ENCODE peak calls at places on chromosome 2, in nine cellular contexts. H, U, V, E, Z, X, P, Y and L are unnamed samples.

GRCh38 chr2:25964891-25965290 is 17.4 kb downstream of the KIF3C start:
- DNase-seq in V (no peak), H (no peak), Y (no peak), P (no peak), X (no peak), E (peak), U (no peak), Z (no peak), L (no peak)

GRCh38 chr2:233025706-233026105 is 6.8 kb upstream of the NEU2 start:
- DNase-seq in V (no peak), Y (no peak), P (no peak), H (no peak), U (no peak), Z (no peak), X (no peak), E (no peak), L (no peak)

GRCh38 chr2:199274-199966 is 64.4 kb downstream of the SH3YL1 start:
- DNase-seq in U (no peak), E (no peak), V (no peak), H (no peak), P (no peak), Z (no peak), Y (no peak), X (no peak), L (no peak)

GRCh38 chr2:235521844-235522243 is 28.0 kb downstream of the AGAP1 start:
- DNase-seq in P (no peak), X (no peak), E (no peak), Y (no peak), H (no peak), Z (no peak), U (no peak), V (no peak), L (no peak)

GRCh38 chr2:147712051-147712450 is 132.8 kb upstream of the ACVR2A start:
- DNase-seq in H (no peak), P (no peak), V (no peak), X (no peak), Z (no peak), E (no peak), Y (peak), U (no peak), L (no peak)

GRCh38 chr2:74368499-74368898 is 11.6 kb downstream of the DCTN1 start:
- DNase-seq in U (no peak), E (no peak), Z (no peak), X (no peak), H (no peak), V (no peak), Y (no peak), P (no peak), L (no peak)

GRCh38 chr2:37523861-37524362 is 147.5 kb downstream of the CDC42EP3 start:
- DNase-seq in E (no peak), P (peak), X (no peak), V (no peak), U (no peak), H (no peak), Z (peak), Y (no peak), L (no peak)

GRCh38 chr2:106812377-106812776 is 73.6 kb downstream of the ST6GAL2 start:
- DNase-seq in X (no peak), H (no peak), Y (no peak), U (no peak), E (no peak), Z (peak), V (no peak), P (no peak), L (no peak)

GRCh38 chr2:120661551-120661950 is 74.1 kb upstream of the GLI2 start:
- DNase-seq in Z (peak), V (no peak), U (no peak), E (peak), X (no peak), H (no peak), Y (no peak), P (peak), L (no peak)

GRCh38 chr2:120710256-120710655 is 25.4 kb upstream of the GLI2 start:
- DNase-seq in V (no peak), Z (no peak), Y (no peak), E (no peak), X (no peak), U (no peak), P (no peak), H (no peak), L (no peak)

GRCh38 chr2:178949584-178949983 is 100.4 kb downstream of the CCDC141 start:
- DNase-seq in Y (peak), P (no peak), Z (no peak), X (no peak), E (no peak), V (no peak), H (no peak), U (no peak), L (no peak)

GRCh38 chr2:84493494-84493893 is 22.8 kb upstream of the DNAH6 start:
- DNase-seq in E (no peak), U (peak), Z (no peak), V (no peak), H (no peak), Y (no peak), X (no peak), P (no peak), L (no peak)

GRCh38 chr2:148907085-148907785 is 32.2 kb downstream of the KIF5C start:
- DNase-seq in U (no peak), V (no peak), H (no peak), Y (peak), Z (no peak), E (no peak), P (no peak), X (no peak), L (no peak)

GRCh38 chr2:25127631-25128030 is 40.7 kb downstream of the POMC start:
- DNase-seq in U (no peak), Y (no peak), E (no peak), H (no peak), Z (no peak), X (no peak), P (no peak), V (no peak), L (no peak)

GRCh38 chr2:132754392-132754791 is 84.4 kb upstream of the LYPD1 start:
- DNase-seq in Z (no peak), E (no peak), V (no peak), P (no peak), Y (no peak), U (no peak), X (no peak), H (no peak), L (no peak)

GRCh38 chr2:60483400-60483799 is 70.1 kb downstream of the BCL11A start:
- DNase-seq in U (peak), H (no peak), P (no peak), X (no peak), V (no peak), Y (no peak), Z (no peak), E (no peak), L (no peak)

GRCh38 chr2:239012228-239012627 is 164.3 kb downstream of the TWIST2 start:
- DNase-seq in U (no peak), H (no peak), P (no peak), X (no peak), V (no peak), Z (no peak), Y (no peak), E (no peak), L (no peak)

GRCh38 chr2:113218283-113219091 is 44.7 kb downstream of the PSD4 start:
- DNase-seq in H (no peak), Z (peak), P (peak), E (no peak), V (no peak), U (no peak), X (no peak), Y (no peak), L (no peak)

GRCh38 chr2:79860233-79861058 is 347.6 kb downstream of the CTNNA2 start:
- DNase-seq in H (no peak), V (no peak), Z (no peak), Y (no peak), X (no peak), E (peak), P (peak), U (peak), L (no peak)

GRCh38 chr2:73283545-73284295 is 558 bp downstream of the FBXO41 start:
- DNase-seq in V (no peak), U (no peak), P (no peak), Z (no peak), E (no peak), Y (peak), H (no peak), X (peak), L (peak)

GRCh38 chr2:69625078-69625788 is 18.3 kb downstream of the AAK1 start:
- DNase-seq in E (no peak), H (no peak), U (no peak), P (no peak), Y (no peak), V (no peak), Z (no peak), X (no peak), L (no peak)

GRCh38 chr2:180652794-180653193 is 327.6 kb upstream of the UBE2E3 start:
- DNase-seq in Y (no peak), P (no peak), H (no peak), U (no peak), V (no peak), E (no peak), Z (no peak), X (no peak), L (no peak)

GRCh38 chr2:217731805-217732204 is 271.0 kb downstream of the TNS1 start:
- DNase-seq in Y (no peak), X (no peak), E (no peak), Z (no peak), H (no peak), P (no peak), V (no peak), U (no peak), L (no peak)

GRCh38 chr2:239789711-239790110 is 235.4 kb downstream of the NDUFA10 start:
- DNase-seq in Z (no peak), Y (no peak), P (no peak), V (no peak), H (no peak), E (no peak), U (no peak), X (no peak), L (no peak)

GRCh38 chr2:27765621-27766286 is 5.8 kb upstream of the MRPL33 start:
- DNase-seq in U (peak), P (peak), H (peak), X (peak), E (no peak), Z (peak), V (no peak), Y (peak), L (peak)

GRCh38 chr2:44392338-44392943 is 30.7 kb downstream of the CAMKMT start:
- DNase-seq in H (peak), X (peak), E (peak), P (peak), U (peak), Z (peak), V (no peak), Y (peak), L (peak)

GRCh38 chr2:142037744-142038143 is 93.1 kb downstream of the LRP1B start:
- DNase-seq in Y (no peak), U (no peak), P (no peak), E (peak), V (no peak), Z (no peak), H (no peak), X (no peak), L (no peak)

GRCh38 chr2:70990216-70990615 is 4.5 kb downstream of the TEX261 start:
- DNase-seq in P (no peak), V (no peak), Z (no peak), E (no peak), X (no peak), H (no peak), Y (no peak), U (no peak), L (no peak)

GRCh38 chr2:191620144-191620543 is 57.8 kb upstream of the NABP1 start:
- DNase-seq in X (no peak), H (no peak), P (no peak), E (no peak), U (no peak), Z (no peak), Y (peak), V (no peak), L (no peak)

GRCh38 chr2:30809938-30810337 is 2.7 kb upstream of the CAPN13 start:
- DNase-seq in Z (no peak), Y (no peak), V (no peak), P (no peak), U (no peak), X (no peak), H (no peak), E (no peak), L (no peak)